ENCODE peak calls at places on chromosomes 16 and 17, in five cellular contexts. G, Y, V, U and S are unnamed samples.

GRCh38 chr16:31009894-31010293 is 544 bp downstream of the STX1B start:
- DNase-seq in G (no peak), U (peak; percentile 38), Y (no peak), V (peak; percentile 35), S (no peak)

GRCh38 chr17:10276436-10276835 is 78.0 kb upstream of the GAS7 start:
- DNase-seq in V (no peak), Y (no peak), G (no peak), U (peak; percentile 11), S (no peak)

GRCh38 chr17:68459030-68459376 is 1.7 kb upstream of the WIPI1 start:
- DNase-seq in U (no peak), V (no peak), Y (no peak), G (no peak), S (no peak)

GRCh38 chr16:88510091-88510719 is 57.1 kb downstream of the ZFPM1 start:
- DNase-seq in G (no peak), Y (no peak), U (no peak), V (no peak), S (no peak)

GRCh38 chr17:62735027-62735651 is 73.0 kb downstream of the MARCHF10 start:
- DNase-seq in U (no peak), V (no peak), Y (no peak), G (no peak), S (no peak)

GRCh38 chr16:71537643-71538042 is 11.4 kb downstream of the CHST4 start:
- DNase-seq in G (peak; percentile 76), V (peak; percentile 65), U (peak; percentile 67), Y (peak; percentile 9), S (no peak)

GRCh38 chr17:74833501-74834361 is 26.0 kb downstream of the GRIN2C start:
- DNase-seq in U (peak; percentile 71), G (no peak), Y (peak; percentile 18), V (peak; percentile 77), S (no peak)

GRCh38 chr17:61656721-61657217 is 65.8 kb upstream of the NACA2 start:
- DNase-seq in U (no peak), G (no peak), V (no peak), Y (no peak), S (no peak)

GRCh38 chr17:19335951-19336631 is 26.4 kb downstream of the B9D1 start:
- DNase-seq in G (no peak), Y (no peak), U (no peak), V (no peak), S (no peak)

GRCh38 chr17:80916246-80916645 is 75.4 kb upstream of the CHMP6 start:
- DNase-seq in Y (no peak), G (no peak), U (no peak), V (no peak), S (no peak)

GRCh38 chr16:87347932-87348615 is 30.9 kb upstream of the C16orf95 start:
- DNase-seq in U (no peak), Y (no peak), V (no peak), G (no peak), S (no peak)

GRCh38 chr16:2008009-2008526 is 1.6 kb downstream of the ZNF598 start:
- DNase-seq in U (no peak), V (peak; percentile 96), Y (peak; percentile 57), G (no peak), S (no peak)

GRCh38 chr17:81557276-81558114 is 5.3 kb upstream of the FAAP100 start:
- DNase-seq in V (no peak), G (no peak), Y (no peak), U (no peak), S (no peak)

GRCh38 chr17:42521036-42521435 is 15.0 kb upstream of the NAGLU start:
- DNase-seq in V (peak; percentile 47), G (no peak), U (no peak), Y (no peak), S (no peak)

GRCh38 chr17:78990349-78991016 is 10.8 kb upstream of the LGALS3BP start:
- DNase-seq in Y (no peak), G (no peak), U (no peak), V (no peak), S (no peak)

GRCh38 chr17:27651411-27652345 is 20.7 kb downstream of the LGALS9 start:
- DNase-seq in U (peak; percentile 60), V (peak; percentile 48), Y (no peak), G (peak; percentile 36), S (peak; percentile 47)

GRCh38 chr16:86046026-86046713 is 147.2 kb downstream of the IRF8 start:
- DNase-seq in U (no peak), Y (no peak), G (peak; percentile 40), V (no peak), S (no peak)

GRCh38 chr17:64001763-64002529 is 3.8 kb downstream of the PRR29 start:
- DNase-seq in Y (no peak), G (no peak), V (no peak), U (peak; percentile 1), S (no peak)

GRCh38 chr17:9150407-9151090 is 129.2 kb downstream of the NTN1 start:
- DNase-seq in Y (peak; percentile 12), G (no peak), V (peak; percentile 64), U (peak; percentile 83), S (peak; percentile 41)

GRCh38 chr16:67173808-67174705 is 3.7 kb downstream of the NOL3 start:
- DNase-seq in G (peak; percentile 78), U (peak; percentile 85), V (peak; percentile 92), Y (peak; percentile 78), S (no peak)

GRCh38 chr17:6711681-6712057 is 1.5 kb downstream of the SLC13A5 start:
- DNase-seq in V (no peak), G (no peak), U (no peak), Y (no peak), S (no peak)

GRCh38 chr16:15613676-15614075 is 29.3 kb downstream of the MARF1 start:
- DNase-seq in U (no peak), G (peak; percentile 83), Y (no peak), V (no peak), S (no peak)

GRCh38 chr16:10812352-10813122 is 6.1 kb downstream of the TVP23A start:
- DNase-seq in G (no peak), U (no peak), V (no peak), Y (no peak), S (no peak)
- H3K4me2 ChIP-seq in G (no peak overlapping the region), U (no peak overlapping the region), V (no peak overlapping the region), Y (no peak overlapping the region), S (no peak overlapping the region)

GRCh38 chr17:40958086-40958953 is 8.4 kb downstream of the KRT39 start:
- DNase-seq in G (peak; percentile 33), Y (no peak), U (no peak), V (no peak), S (no peak)

GRCh38 chr17:40960144-40960543 is 6.6 kb downstream of the KRT39 start:
- DNase-seq in Y (no peak), G (no peak), U (no peak), V (no peak), S (no peak)

GRCh38 chr17:40952675-40953074 is 14.1 kb downstream of the KRT39 start:
- DNase-seq in Y (peak; percentile 97), U (no peak), V (peak; percentile 95), G (peak; percentile 10), S (no peak)

GRCh38 chr17:40953876-40954275 is 12.9 kb downstream of the KRT39 start:
- DNase-seq in G (no peak), V (peak; percentile 96), U (no peak), Y (peak; percentile 97), S (no peak)

GRCh38 chr17:40956401-40957254 is 10.1 kb downstream of the KRT39 start:
- DNase-seq in Y (peak; percentile 100), U (no peak), V (peak; percentile 90), G (no peak), S (no peak)
- H3K4me2 ChIP-seq in Y (peak overlapping the region; percentile 35), U (no peak overlapping the region), V (peak overlapping the region; percentile 21), G (no peak overlapping the region), S (no peak overlapping the region)

DNA sequence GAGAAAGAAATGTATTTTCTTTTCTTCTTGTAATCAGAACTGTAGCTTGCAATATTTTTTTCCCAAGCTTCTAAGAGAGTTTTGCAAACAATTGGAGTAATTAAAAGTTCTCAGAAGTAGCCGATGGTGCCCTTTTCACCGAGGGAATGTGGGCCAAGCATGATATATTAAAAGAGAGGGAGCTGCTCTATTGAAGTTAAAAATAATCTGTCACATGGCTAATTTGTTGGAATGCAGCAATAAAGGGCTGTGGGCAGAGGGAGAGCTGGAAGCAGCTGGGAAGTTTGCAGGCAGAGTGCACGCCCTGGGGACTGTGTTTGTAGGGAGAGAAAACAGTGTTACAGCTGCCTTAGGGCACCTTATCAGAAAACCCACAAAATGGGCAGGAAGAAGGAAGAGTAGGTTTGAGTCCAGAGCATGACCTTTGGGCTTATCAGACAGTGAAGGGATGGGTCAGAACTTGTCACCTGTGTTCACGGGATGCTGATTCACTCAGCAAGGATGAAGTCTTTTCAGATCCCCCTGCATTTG is 18.5 kb upstream of the TERF2 start:
- DNase-seq in U (peak; percentile 31), V (peak; percentile 48), Y (peak; percentile 69), G (peak; percentile 23), S (no peak)
- H3K4me2 ChIP-seq in U (no peak overlapping the region), V (peak overlapping the region; percentile 67), Y (peak overlapping the region; percentile 66), G (no peak overlapping the region), S (no peak overlapping the region)

DNA sequence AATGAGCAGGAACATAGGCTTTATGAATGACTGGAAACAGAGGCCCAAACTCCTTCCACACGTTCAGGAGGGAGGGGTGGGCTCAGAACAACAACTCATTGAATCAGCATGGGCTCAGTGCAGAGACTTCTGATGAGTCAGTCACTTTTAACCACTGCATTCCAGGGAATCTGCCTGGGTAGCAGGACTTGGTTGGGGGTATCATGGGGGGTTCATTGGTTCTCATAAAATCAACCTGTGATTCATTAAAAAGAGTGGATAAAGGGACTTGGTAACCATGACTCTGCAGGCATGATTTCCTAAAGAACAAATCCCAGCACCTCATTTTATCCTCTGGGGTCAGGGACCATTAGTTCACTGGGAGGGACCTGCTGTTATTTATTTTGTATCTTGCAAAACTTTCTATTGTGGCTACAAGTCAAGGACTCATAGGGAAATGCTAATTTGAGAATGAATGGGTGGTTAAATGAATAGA is 13.8 kb downstream of the ITGB3 start:
- DNase-seq in V (peak; percentile 91), Y (peak; percentile 98), G (peak; percentile 34), U (no peak), S (no peak)
- H3K4me2 ChIP-seq in V (peak overlapping the region; percentile 42), Y (peak overlapping the region; percentile 67), G (no peak overlapping the region), U (no peak overlapping the region), S (no peak overlapping the region)

DNA sequence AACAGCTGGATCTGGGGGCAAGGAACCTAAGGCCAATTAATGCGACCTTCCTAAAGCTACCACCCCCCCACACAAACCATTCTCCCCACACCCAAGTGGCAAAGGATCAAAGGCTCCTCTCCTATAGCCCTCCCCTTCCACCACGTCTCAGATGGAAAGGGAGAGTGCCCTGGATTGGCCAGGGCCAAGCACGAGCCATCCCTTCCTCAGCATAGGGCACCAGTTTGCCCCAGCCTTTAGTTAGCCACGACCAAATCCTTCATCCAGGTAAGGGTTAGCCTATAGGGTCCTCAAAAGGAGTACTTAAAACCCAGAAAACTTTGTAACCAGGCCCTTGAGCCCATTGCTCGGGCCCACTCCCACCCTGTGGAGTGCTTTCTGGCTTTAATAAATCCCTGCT is 62.4 kb downstream of the TNFRSF13B start:
- DNase-seq in U (no peak), V (no peak), G (no peak), Y (no peak), S (no peak)
- H3K4me2 ChIP-seq in U (no peak overlapping the region), V (no peak overlapping the region), G (no peak overlapping the region), Y (no peak overlapping the region), S (no peak overlapping the region)

GRCh38 chr16:3148256-3149192 is 13.7 kb downstream of the ZNF213 start:
- DNase-seq in V (no peak), G (no peak), U (no peak), Y (no peak), S (no peak)
- H3K4me2 ChIP-seq in V (no peak overlapping the region), G (no peak overlapping the region), U (no peak overlapping the region), Y (no peak overlapping the region), S (no peak overlapping the region)